ENCODE peak calls at places on chromosomes 11 and 22, in nine cellular contexts. S is body of pancreas, M is K562, B is stomach, R is HCT116, F is Peyer's patch, Z is A549, J is breast epithelium, Y is prostate gland. T is an unnamed sample.

GRCh38 chr11:71281901-71282300 is 29.5 kb upstream of the SHANK2 start:
- DNase-seq in Z (no peak), Y (no peak), S (no peak), F (no peak), M (no peak), J (peak), R (no peak), B (peak), T (no peak)

GRCh38 chr11:74171630-74172465 is 759 bp downstream of the PPME1 start:
- DNase-seq in F (no peak), Y (no peak), B (no peak), M (no peak), R (no peak), S (no peak), J (no peak), Z (no peak), T (no peak)

GRCh38 chr22:32531955-32532818 is 57.6 kb downstream of the FBXO7 start:
- DNase-seq in M (peak), J (peak), B (peak), Y (no peak), F (no peak), R (no peak), S (peak), Z (no peak), T (peak)

GRCh38 chr11:68200639-68201038 is 12.5 kb downstream of the KMT5B start:
- DNase-seq in R (no peak), Y (no peak), S (no peak), Z (no peak), B (no peak), J (no peak), F (no peak), M (no peak), T (no peak)

GRCh38 chr11:85977751-85978160 is 91.1 kb downstream of the PICALM start:
- DNase-seq in B (no peak), J (no peak), R (no peak), Z (no peak), F (no peak), S (no peak), M (no peak), Y (no peak), T (no peak)

GRCh38 chr11:65316311-65316978 is 1.8 kb downstream of the CDC42EP2 start:
- DNase-seq in R (no peak), Y (no peak), F (no peak), Z (peak), M (no peak), B (no peak), S (no peak), J (no peak), T (peak)

GRCh38 chr22:25210831-25211230 is 8.6 kb upstream of the CRYBB2 start:
- DNase-seq in R (no peak), F (no peak), Y (no peak), S (no peak), Z (no peak), J (no peak), B (no peak), M (no peak), T (no peak)

GRCh38 chr22:44538071-44538470 is 40.0 kb upstream of the RTL6 start:
- DNase-seq in Z (peak), S (no peak), M (no peak), F (no peak), R (no peak), B (no peak), Y (no peak), J (no peak), T (no peak)

DNA sequence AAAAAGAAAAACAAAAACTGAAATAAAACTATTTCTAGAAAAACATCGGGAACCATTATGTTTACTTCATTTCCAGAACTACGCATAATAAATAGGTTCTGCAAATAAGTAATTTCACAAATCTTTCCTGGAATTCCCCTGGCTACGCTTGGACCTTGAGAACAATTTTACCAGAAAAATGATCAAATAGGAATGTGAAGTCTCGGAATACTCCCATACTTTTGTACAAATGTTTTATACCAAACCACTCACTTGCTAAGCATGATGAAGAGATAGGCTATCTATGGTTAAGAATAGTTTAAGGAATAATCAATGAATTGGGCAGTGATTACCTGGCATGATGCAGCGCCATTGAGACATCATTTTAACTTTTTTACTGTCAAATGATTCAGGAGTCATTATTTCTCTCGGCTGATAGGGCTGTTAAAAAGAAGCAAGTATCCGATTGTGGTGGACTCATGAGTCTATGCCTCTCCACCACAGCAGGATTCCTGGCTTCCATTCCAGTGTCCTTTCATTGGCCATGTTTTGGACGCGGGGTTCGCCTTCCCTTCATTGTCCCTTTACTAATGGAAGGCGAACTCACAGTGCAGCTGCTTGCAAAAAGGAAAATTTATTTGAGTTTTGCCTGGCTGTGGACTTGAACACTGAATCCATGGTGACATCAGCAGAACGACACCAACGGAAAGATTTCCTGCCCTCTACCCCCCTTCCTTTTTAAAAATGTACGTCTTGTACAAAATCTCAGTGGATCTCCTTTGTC is 39.9 kb upstream of the BLID start:
- DNase-seq in M (no peak), Z (peak), F (no peak), S (no peak), R (no peak), Y (no peak), B (no peak), J (no peak), T (no peak)
- H3K4me3 ChIP-seq in M (no peak), Z (peak), F (no peak), S (no peak), R (peak), Y (no peak), B (no peak), J (peak), T (no peak)

GRCh38 chr22:20238567-20239062 is 29.5 kb downstream of the RTN4R start:
- DNase-seq in M (peak), Z (peak), R (peak), F (peak), J (no peak), B (peak), Y (peak), S (peak), T (no peak)
- TF ChIP-seq CTCF in M (peak), Z (peak), R (peak), F (no peak), J (no peak), B (peak), Y (peak), S (peak), T (no peak)

GRCh38 chr11:1763796-1764661 is at the start of gene CTSD:
- DNase-seq in S (peak), J (peak), R (peak), B (peak), Z (peak), Y (peak), M (peak), F (peak), T (peak)
- TF ChIP-seq POLR2A in S (peak), J (no peak), R (peak), B (no peak), Z (peak), Y (peak), M (no peak), F (peak), T (no peak)

GRCh38 chr11:32434387-32435151 is 770 bp downstream of the WT1 start:
- DNase-seq in Z (peak), S (no peak), Y (no peak), B (no peak), M (peak), F (no peak), R (no peak), J (no peak), T (no peak)

GRCh38 chr11:32436751-32437405 is 1.5 kb upstream of the WT1 start:
- DNase-seq in F (no peak), R (no peak), J (no peak), Y (no peak), B (no peak), Z (no peak), S (no peak), M (no peak), T (no peak)

GRCh38 chr11:32435152-32435480 is 223 bp downstream of the WT1 start:
- DNase-seq in Z (peak), R (no peak), B (no peak), F (no peak), M (peak), S (no peak), J (no peak), Y (no peak), T (no peak)

GRCh38 chr11:32435947-32436750 is 810 bp upstream of the WT1 start:
- DNase-seq in J (no peak), B (no peak), Z (no peak), M (no peak), S (no peak), Y (no peak), R (no peak), F (no peak), T (no peak)

GRCh38 chr11:32435511-32435946 is at the start of gene WT1:
- DNase-seq in F (no peak), Y (no peak), Z (peak), S (no peak), R (no peak), J (no peak), M (peak), B (no peak), T (no peak)
- H3K4me3 ChIP-seq in F (no peak), Y (peak), Z (peak), S (no peak), R (no peak), J (peak), M (peak), B (peak), T (no peak)

GRCh38 chr11:16248248-16248647 is 108.1 kb downstream of the SOX6 start:
- DNase-seq in F (no peak), S (no peak), R (no peak), Y (no peak), B (no peak), J (no peak), Z (no peak), M (no peak), T (no peak)

GRCh38 chr11:16252373-16252772 is 104.0 kb downstream of the SOX6 start:
- DNase-seq in M (no peak), F (no peak), Z (peak), B (no peak), S (peak), R (no peak), Y (no peak), J (no peak), T (no peak)
- TF ChIP-seq CTCF in M (peak), F (no peak), Z (no peak), B (peak), S (no peak), R (peak), Y (no peak), J (no peak), T (no peak)

GRCh38 chr11:12693485-12694181 is 19.4 kb downstream of the TEAD1 start:
- DNase-seq in B (peak), R (peak), S (peak), F (no peak), Z (peak), M (no peak), Y (peak), J (peak), T (peak)
- TF ChIP-seq POLR2A in B (no peak), R (no peak), S (no peak), F (no peak), Z (peak), M (no peak), Y (no peak), J (no peak), T (no peak)

T was measured in lower leg skin.